ENCODE peak calls at places on chromosomes 6 and 20, in nine cellular contexts. L, D, W, T, H, P, Q, I and U are unnamed samples.

GRCh38 chr6:28634758-28635546 is 109.3 kb downstream of the GPX5 start:
- DNase-seq in L (no peak), D (peak; percentile 63), W (no peak), T (peak; percentile 71), H (no peak), P (peak; percentile 50), Q (no peak), I (no peak), U (no peak)

GRCh38 chr6:31180500-31180899 is 10.0 kb upstream of the POU5F1 start:
- DNase-seq in L (peak; percentile 69), D (no peak), W (no peak), T (peak; percentile 81), H (no peak), P (no peak), Q (no peak), I (no peak), U (no peak)

GRCh38 chr6:41878246-41878645 is 16.9 kb downstream of the USP49 start:
- DNase-seq in L (no peak), D (no peak), W (no peak), T (no peak), H (no peak), P (no peak), Q (no peak), I (no peak), U (no peak)

GRCh38 chr6:82507112-82507511 is 143.5 kb downstream of the TPBG start:
- DNase-seq in L (no peak), D (no peak), W (no peak), T (no peak), H (no peak), P (no peak), Q (peak; percentile 21), I (no peak), U (no peak)

GRCh38 chr6:82371799-82372508 is 8.3 kb downstream of the TPBG start:
- DNase-seq in L (no peak), D (no peak), W (no peak), T (no peak), H (no peak), P (no peak), Q (no peak), I (no peak), U (no peak)

GRCh38 chr20:19921349-19921793 is 95.8 kb upstream of the NAA20 start:
- DNase-seq in L (no peak), D (no peak), W (no peak), T (peak; percentile 55), H (no peak), P (no peak), Q (no peak), I (no peak), U (no peak)

GRCh38 chr20:32581839-32582658 is 3.1 kb downstream of the NOL4L start:
- DNase-seq in L (no peak), D (no peak), W (no peak), T (peak; percentile 65), H (no peak), P (no peak), Q (no peak), I (no peak), U (no peak)

GRCh38 chr20:3239026-3239866 is at the start of gene SLC4A11:
- DNase-seq in L (no peak), D (peak; percentile 83), W (peak; percentile 80), T (peak; percentile 84), H (peak; percentile 52), P (peak; percentile 56), Q (no peak), I (no peak), U (no peak)

GRCh38 chr6:158485411-158485810 is 74.5 kb upstream of the TMEM181 start:
- DNase-seq in L (no peak), D (no peak), W (no peak), T (no peak), H (no peak), P (no peak), Q (no peak), I (no peak), U (no peak)

GRCh38 chr20:5039255-5039657 is 37.9 kb upstream of the SLC23A2 start:
- DNase-seq in L (no peak), D (no peak), W (no peak), T (no peak), H (no peak), P (no peak), Q (peak; percentile 12), I (no peak), U (no peak)

GRCh38 chr6:85580104-85580877 is 13.4 kb downstream of the SNX14 start:
- DNase-seq in L (no peak), D (no peak), W (peak; percentile 45), T (no peak), H (no peak), P (peak; percentile 67), Q (no peak), I (no peak), U (no peak)

GRCh38 chr6:56144538-56145324 is 102.6 kb downstream of the COL21A1 start:
- DNase-seq in L (no peak), D (peak; percentile 10), W (no peak), T (no peak), H (no peak), P (no peak), Q (no peak), I (no peak), U (no peak)

GRCh38 chr20:1423625-1424106 is 30.8 kb upstream of the FKBP1A start:
- DNase-seq in L (no peak), D (no peak), W (peak; percentile 77), T (peak; percentile 65), H (peak; percentile 84), P (peak; percentile 92), Q (no peak), I (no peak), U (peak; percentile 87)

GRCh38 chr6:40545954-40546353 is 41.2 kb downstream of the LRFN2 start:
- DNase-seq in L (no peak), D (no peak), W (no peak), T (peak; percentile 83), H (no peak), P (no peak), Q (no peak), I (no peak), U (no peak)

GRCh38 chr6:114304304-114304887 is 38.4 kb downstream of the HS3ST5 start:
- DNase-seq in L (no peak), D (no peak), W (no peak), T (no peak), H (no peak), P (peak; percentile 19), Q (no peak), I (no peak), U (no peak)

GRCh38 chr6:27129095-27129815 is 118.2 kb upstream of the PRSS16 start:
- DNase-seq in L (no peak), D (no peak), W (no peak), T (no peak), H (peak; percentile 56), P (no peak), Q (no peak), I (no peak), U (no peak)

GRCh38 chr6:170221052-170221752 is 69.7 kb downstream of the DLL1 start:
- DNase-seq in L (no peak), D (peak; percentile 15), W (peak; percentile 10), T (peak; percentile 44), H (no peak), P (no peak), Q (no peak), I (no peak), U (no peak)

GRCh38 chr6:111105578-111105977 is 18.3 kb downstream of the SLC16A10 start:
- DNase-seq in L (peak; percentile 27), D (peak; percentile 14), W (peak; percentile 92), T (no peak), H (peak; percentile 15), P (peak; percentile 97), Q (no peak), I (no peak), U (no peak)

GRCh38 chr6:76490456-76490855 is 418.0 kb upstream of the IMPG1 start:
- DNase-seq in L (no peak), D (no peak), W (no peak), T (no peak), H (no peak), P (no peak), Q (no peak), I (no peak), U (no peak)

DNA sequence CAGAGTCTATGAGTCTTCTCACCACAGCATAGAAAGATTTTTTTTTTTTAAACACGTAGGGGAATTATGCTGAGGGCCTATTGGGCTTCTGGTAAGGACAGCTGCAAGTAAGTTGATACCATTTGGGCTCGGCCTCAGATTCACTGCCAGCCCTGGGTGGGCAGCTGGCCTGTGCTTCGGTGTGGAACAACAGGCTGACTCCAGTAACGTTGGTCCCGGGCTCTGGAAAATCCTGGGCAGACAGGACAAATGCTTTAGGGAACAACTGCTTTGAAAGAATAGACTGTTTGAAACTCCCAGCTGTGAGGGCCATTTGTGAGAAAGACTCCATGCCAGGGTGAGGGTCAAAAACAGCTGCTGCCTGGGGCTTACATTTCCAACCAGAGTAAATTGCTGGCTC is 366.5 kb downstream of the QKI start:
- DNase-seq in L (no peak), D (no peak), W (no peak), T (no peak), H (no peak), P (no peak), Q (no peak), I (peak; percentile 55), U (no peak)
- TF ChIP-seq EP300 in L (no peak), D (no peak), W (no peak), T (no peak), H (no peak), P (no peak), Q (no peak), I (no peak), U (no peak)

GRCh38 chr6:166003569-166003968 is 164.1 kb downstream of the TBXT start:
- DNase-seq in L (no peak), D (no peak), W (no peak), T (no peak), H (no peak), P (no peak), Q (no peak), I (no peak), U (no peak)
- TF ChIP-seq EP300 in L (no peak), D (no peak), W (no peak), T (no peak), H (no peak), P (no peak), Q (no peak), I (no peak), U (no peak)

GRCh38 chr6:35089935-35090505 is 51.1 kb downstream of the TCP11 start:
- DNase-seq in L (no peak), D (no peak), W (peak; percentile 17), T (peak; percentile 42), H (no peak), P (no peak), Q (no peak), I (no peak), U (no peak)
- TF ChIP-seq EP300 in L (no peak), D (no peak), W (no peak), T (no peak), H (no peak), P (no peak), Q (no peak), I (no peak), U (no peak)

GRCh38 chr6:69421986-69422385 is 374.8 kb downstream of the LMBRD1 start:
- DNase-seq in L (no peak), D (no peak), W (no peak), T (no peak), H (no peak), P (no peak), Q (no peak), I (no peak), U (no peak)

GRCh38 chr6:69421270-69421669 is 375.5 kb downstream of the LMBRD1 start:
- DNase-seq in L (no peak), D (no peak), W (no peak), T (no peak), H (no peak), P (no peak), Q (no peak), I (no peak), U (no peak)

GRCh38 chr6:69422474-69422873 is 374.3 kb downstream of the LMBRD1 start:
- DNase-seq in L (no peak), D (no peak), W (no peak), T (no peak), H (no peak), P (no peak), Q (no peak), I (no peak), U (no peak)

GRCh38 chr6:69416739-69417138 is 380.1 kb downstream of the LMBRD1 start:
- DNase-seq in L (no peak), D (no peak), W (no peak), T (no peak), H (no peak), P (no peak), Q (no peak), I (no peak), U (no peak)
- TF ChIP-seq EP300 in L (no peak), D (no peak), W (no peak), T (no peak), H (no peak), P (no peak), Q (no peak), I (no peak), U (no peak)